ENCODE peak calls at places on chromosomes 4 and X, in eight cellular contexts. K, R, O, V, Y, U, X and S are unnamed samples.

GRCh38 chrX:115423091-115423490 is 133.6 kb downstream of the LUZP4 start:
- DNase-seq in U (no peak), X (no peak), O (no peak), K (no peak), V (no peak), R (no peak), Y (no peak), S (no peak)

GRCh38 chr4:47824844-47825243 is 13.0 kb downstream of the CORIN start:
- DNase-seq in U (peak; percentile 73), X (peak; percentile 17), O (peak; percentile 27), V (no peak), R (no peak), K (no peak), Y (no peak), S (no peak)

GRCh38 chr4:95155759-95156451 is 392.9 kb downstream of the UNC5C start:
- DNase-seq in U (no peak), O (no peak), V (peak; percentile 23), R (peak; percentile 84), X (no peak), K (no peak), Y (no peak), S (no peak)

GRCh38 chr4:120857312-120857711 is 65.2 kb downstream of the PRDM5 start:
- DNase-seq in X (no peak), O (no peak), R (peak; percentile 70), V (no peak), U (no peak), Y (no peak), K (no peak), S (no peak)

GRCh38 chr4:113064244-113064643 is 14.8 kb downstream of the ANK2 start:
- DNase-seq in V (no peak), X (no peak), R (no peak), O (no peak), U (no peak), Y (no peak), K (no peak), S (no peak)

GRCh38 chr4:38905657-38906398 is 38.2 kb downstream of the FAM114A1 start:
- DNase-seq in O (no peak), U (no peak), Y (no peak), X (no peak), K (no peak), V (no peak), R (no peak), S (no peak)

GRCh38 chr4:74365761-74366160 is 816 bp downstream of the EREG start:
- DNase-seq in O (peak; percentile 20), K (peak; percentile 49), V (no peak), R (no peak), U (no peak), Y (no peak), X (no peak), S (peak; percentile 44)

GRCh38 chr4:8355864-8356565 is 84.5 kb downstream of the ACOX3 start:
- DNase-seq in V (no peak), U (peak; percentile 31), K (peak; percentile 35), O (no peak), Y (no peak), R (peak; percentile 40), X (no peak), S (no peak)

GRCh38 chrX:146264763-146265375 is 447.2 kb downstream of the SLITRK2 start:
- DNase-seq in R (no peak), V (no peak), U (no peak), K (no peak), Y (no peak), X (no peak), O (no peak), S (no peak)

GRCh38 chr4:6326312-6327060 is 56.8 kb downstream of the WFS1 start:
- DNase-seq in R (no peak), O (no peak), K (no peak), V (no peak), U (no peak), Y (no peak), X (no peak), S (no peak)

GRCh38 chr4:123866796-123867195 is 470.2 kb downstream of the SPRY1 start:
- DNase-seq in V (no peak), U (no peak), R (no peak), K (no peak), O (no peak), Y (no peak), X (no peak), S (no peak)

GRCh38 chr4:28241021-28241420 is 1380.4 kb downstream of the STIM2 start:
- DNase-seq in R (no peak), X (no peak), Y (no peak), K (no peak), O (no peak), V (no peak), U (no peak), S (no peak)